ENCODE peak calls at places on chromosomes 16 and 17, in six cellular contexts. One of them, this sample, is unnamed.

GRCh38 chr16:67525176-67525860 is 3.3 kb upstream of the RIPOR1 start:
- DNase-seq in DND-41: no peak
- DNase-seq in endodermal cell: no peak
- DNase-seq in brain microvascular endothelial cell: no peak
- DNase-seq in BE2C: no peak
- DNase-seq in CD4-positive, CD25-positive, alpha-beta regulatory T cell: no peak
- DNase-seq in this sample: no peak

GRCh38 chr16:85777583-85778310 is 21.6 kb downstream of the EMC8 start:
- DNase-seq in endodermal cell: no peak
- DNase-seq in CD4-positive, CD25-positive, alpha-beta regulatory T cell: no peak
- DNase-seq in brain microvascular endothelial cell: no peak
- DNase-seq in BE2C: no peak
- DNase-seq in DND-41: no peak
- DNase-seq in this sample: no peak

GRCh38 chr17:80724723-80725388 is 180.2 kb downstream of the RPTOR start:
- DNase-seq in BE2C: peak
- DNase-seq in DND-41: peak
- DNase-seq in endodermal cell: no peak
- DNase-seq in brain microvascular endothelial cell: peak
- DNase-seq in CD4-positive, CD25-positive, alpha-beta regulatory T cell: no peak
- DNase-seq in this sample: no peak

GRCh38 chr16:3780570-3780969 is 63.2 kb upstream of the TRAP1 start:
- DNase-seq in endodermal cell: no peak
- DNase-seq in DND-41: no peak
- DNase-seq in BE2C: peak
- DNase-seq in CD4-positive, CD25-positive, alpha-beta regulatory T cell: peak
- DNase-seq in brain microvascular endothelial cell: peak
- DNase-seq in this sample: peak

GRCh38 chr17:29615492-29616299 is 7.0 kb downstream of the CORO6 start:
- DNase-seq in CD4-positive, CD25-positive, alpha-beta regulatory T cell: peak
- DNase-seq in DND-41: peak
- DNase-seq in endodermal cell: peak
- DNase-seq in BE2C: no peak
- DNase-seq in brain microvascular endothelial cell: peak
- DNase-seq in this sample: peak

GRCh38 chr17:81254955-81255717 is 16.0 kb downstream of the NDUFAF8 start:
- DNase-seq in brain microvascular endothelial cell: peak
- DNase-seq in endodermal cell: peak
- DNase-seq in DND-41: no peak
- DNase-seq in BE2C: peak
- DNase-seq in CD4-positive, CD25-positive, alpha-beta regulatory T cell: no peak
- DNase-seq in this sample: no peak

GRCh38 chr17:34261568-34261967 is 6.5 kb downstream of the CCL2 start:
- DNase-seq in BE2C: no peak
- DNase-seq in DND-41: no peak
- DNase-seq in CD4-positive, CD25-positive, alpha-beta regulatory T cell: no peak
- DNase-seq in brain microvascular endothelial cell: no peak
- DNase-seq in endodermal cell: no peak
- DNase-seq in this sample: no peak

GRCh38 chr17:28169621-28170349 is 127.3 kb downstream of the NLK start:
- DNase-seq in CD4-positive, CD25-positive, alpha-beta regulatory T cell: no peak
- DNase-seq in endodermal cell: no peak
- DNase-seq in BE2C: no peak
- DNase-seq in DND-41: no peak
- DNase-seq in brain microvascular endothelial cell: no peak
- DNase-seq in this sample: no peak

GRCh38 chr16:55471448-55472097 is 7.4 kb upstream of the MMP2 start:
- DNase-seq in CD4-positive, CD25-positive, alpha-beta regulatory T cell: no peak
- DNase-seq in DND-41: no peak
- DNase-seq in BE2C: no peak
- DNase-seq in endodermal cell: no peak
- DNase-seq in brain microvascular endothelial cell: peak
- DNase-seq in this sample: peak

GRCh38 chr16:67845291-67846062 is 1.3 kb upstream of the NUTF2 start:
- DNase-seq in DND-41: no peak
- DNase-seq in BE2C: no peak
- DNase-seq in brain microvascular endothelial cell: no peak
- DNase-seq in endodermal cell: no peak
- DNase-seq in CD4-positive, CD25-positive, alpha-beta regulatory T cell: peak
- DNase-seq in this sample: peak

GRCh38 chr16:50683689-50684374 is 2.7 kb upstream of the SNX20 start:
- DNase-seq in BE2C: no peak
- DNase-seq in endodermal cell: no peak
- DNase-seq in brain microvascular endothelial cell: no peak
- DNase-seq in CD4-positive, CD25-positive, alpha-beta regulatory T cell: peak
- DNase-seq in DND-41: peak
- DNase-seq in this sample: peak

GRCh38 chr16:22688930-22689329 is 125.0 kb upstream of the HS3ST2 start:
- DNase-seq in CD4-positive, CD25-positive, alpha-beta regulatory T cell: no peak
- DNase-seq in DND-41: no peak
- DNase-seq in endodermal cell: no peak
- DNase-seq in BE2C: no peak
- DNase-seq in brain microvascular endothelial cell: no peak
- DNase-seq in this sample: no peak

GRCh38 chr17:66737524-66737923 is 97.4 kb upstream of the CACNG5 start:
- DNase-seq in endodermal cell: peak
- DNase-seq in DND-41: no peak
- DNase-seq in brain microvascular endothelial cell: peak
- DNase-seq in CD4-positive, CD25-positive, alpha-beta regulatory T cell: no peak
- DNase-seq in BE2C: peak
- DNase-seq in this sample: no peak

GRCh38 chr16:71811261-71811803 is 2.7 kb upstream of the AP1G1 start:
- DNase-seq in endodermal cell: no peak
- DNase-seq in brain microvascular endothelial cell: no peak
- DNase-seq in CD4-positive, CD25-positive, alpha-beta regulatory T cell: no peak
- DNase-seq in BE2C: no peak
- DNase-seq in DND-41: no peak
- DNase-seq in this sample: no peak

GRCh38 chr16:2467301-2468141 is 3.6 kb upstream of the NTN3 start:
- DNase-seq in CD4-positive, CD25-positive, alpha-beta regulatory T cell: no peak
- DNase-seq in DND-41: no peak
- DNase-seq in brain microvascular endothelial cell: peak
- DNase-seq in endodermal cell: peak
- DNase-seq in BE2C: peak
- DNase-seq in this sample: peak

GRCh38 chr17:78318407-78318806 is 41.5 kb downstream of the SOCS3 start:
- DNase-seq in endodermal cell: peak
- DNase-seq in brain microvascular endothelial cell: no peak
- DNase-seq in CD4-positive, CD25-positive, alpha-beta regulatory T cell: no peak
- DNase-seq in DND-41: no peak
- DNase-seq in BE2C: no peak
- DNase-seq in this sample: no peak

GRCh38 chr17:12917401-12917800 is 100.4 kb downstream of the ELAC2 start:
- DNase-seq in CD4-positive, CD25-positive, alpha-beta regulatory T cell: no peak
- DNase-seq in brain microvascular endothelial cell: no peak
- DNase-seq in endodermal cell: no peak
- DNase-seq in DND-41: no peak
- DNase-seq in BE2C: no peak
- DNase-seq in this sample: no peak

GRCh38 chr17:54177606-54178308 is 355.0 kb downstream of the KIF2B start:
- DNase-seq in CD4-positive, CD25-positive, alpha-beta regulatory T cell: no peak
- DNase-seq in brain microvascular endothelial cell: no peak
- DNase-seq in BE2C: no peak
- DNase-seq in endodermal cell: no peak
- DNase-seq in DND-41: no peak
- DNase-seq in this sample: no peak

GRCh38 chr16:53043986-53044571 is 8.6 kb downstream of the CHD9NB start:
- DNase-seq in brain microvascular endothelial cell: no peak
- DNase-seq in CD4-positive, CD25-positive, alpha-beta regulatory T cell: no peak
- DNase-seq in DND-41: no peak
- DNase-seq in endodermal cell: peak
- DNase-seq in BE2C: no peak
- DNase-seq in this sample: no peak

GRCh38 chr16:50252082-50252611 is 14.2 kb upstream of the ADCY7 start:
- DNase-seq in brain microvascular endothelial cell: no peak
- DNase-seq in BE2C: no peak
- DNase-seq in endodermal cell: no peak
- DNase-seq in DND-41: no peak
- DNase-seq in CD4-positive, CD25-positive, alpha-beta regulatory T cell: no peak
- DNase-seq in this sample: no peak

GRCh38 chr17:51165680-51166197 is 472 bp upstream of the NME2 start:
- DNase-seq in brain microvascular endothelial cell: no peak
- DNase-seq in BE2C: peak
- DNase-seq in DND-41: peak
- DNase-seq in CD4-positive, CD25-positive, alpha-beta regulatory T cell: no peak
- DNase-seq in endodermal cell: no peak
- DNase-seq in this sample: no peak

GRCh38 chr17:48163809-48164208 is 56.2 kb downstream of the SNX11 start:
- DNase-seq in DND-41: no peak
- DNase-seq in brain microvascular endothelial cell: no peak
- DNase-seq in BE2C: no peak
- DNase-seq in CD4-positive, CD25-positive, alpha-beta regulatory T cell: no peak
- DNase-seq in endodermal cell: no peak
- DNase-seq in this sample: no peak

GRCh38 chr17:48162305-48162934 is 54.9 kb downstream of the SNX11 start:
- DNase-seq in BE2C: no peak
- DNase-seq in brain microvascular endothelial cell: no peak
- DNase-seq in CD4-positive, CD25-positive, alpha-beta regulatory T cell: no peak
- DNase-seq in endodermal cell: no peak
- DNase-seq in DND-41: no peak
- DNase-seq in this sample: no peak

GRCh38 chr17:48160177-48160967 is 52.8 kb downstream of the SNX11 start:
- DNase-seq in brain microvascular endothelial cell: no peak
- DNase-seq in BE2C: no peak
- DNase-seq in DND-41: no peak
- DNase-seq in CD4-positive, CD25-positive, alpha-beta regulatory T cell: no peak
- DNase-seq in endodermal cell: peak
- DNase-seq in this sample: no peak

GRCh38 chr17:48161127-48161905 is 53.8 kb downstream of the SNX11 start:
- DNase-seq in endodermal cell: no peak
- DNase-seq in BE2C: no peak
- DNase-seq in brain microvascular endothelial cell: no peak
- DNase-seq in DND-41: no peak
- DNase-seq in CD4-positive, CD25-positive, alpha-beta regulatory T cell: no peak
- DNase-seq in this sample: no peak

GRCh38 chr17:48162946-48163506 is 55.5 kb downstream of the SNX11 start:
- DNase-seq in brain microvascular endothelial cell: no peak
- DNase-seq in CD4-positive, CD25-positive, alpha-beta regulatory T cell: peak
- DNase-seq in BE2C: peak
- DNase-seq in endodermal cell: no peak
- DNase-seq in DND-41: peak
- DNase-seq in this sample: peak
- H3K4me3 ChIP-seq in brain microvascular endothelial cell: no peak
- H3K4me3 ChIP-seq in CD4-positive, CD25-positive, alpha-beta regulatory T cell: no peak
- H3K4me3 ChIP-seq in BE2C: peak
- H3K4me3 ChIP-seq in endodermal cell: no peak
- H3K4me3 ChIP-seq in DND-41: no peak
- H3K4me3 ChIP-seq in this sample: no peak

DNA sequence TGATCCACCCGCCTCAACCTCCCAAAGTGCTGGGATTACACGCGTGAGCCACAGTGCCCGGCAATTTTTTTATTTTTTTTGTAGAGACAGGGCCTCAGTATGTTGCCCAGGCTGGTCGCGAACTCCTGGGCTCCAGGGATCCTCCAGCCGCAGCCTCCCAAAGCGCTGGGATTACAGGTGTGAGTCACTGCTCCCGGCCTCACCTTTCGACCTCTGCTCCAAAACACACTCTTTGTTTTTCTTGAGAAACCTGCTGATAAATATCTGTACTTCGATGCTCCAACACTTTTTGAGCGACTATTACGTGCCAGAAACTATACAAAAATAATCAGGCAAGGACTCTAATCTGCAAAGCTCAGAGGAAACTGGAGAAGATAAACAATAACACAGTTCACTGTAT is 1.0 kb downstream of the MED1 start:
- DNase-seq in DND-41: no peak
- DNase-seq in BE2C: no peak
- DNase-seq in CD4-positive, CD25-positive, alpha-beta regulatory T cell: no peak
- DNase-seq in brain microvascular endothelial cell: no peak
- DNase-seq in endodermal cell: no peak
- DNase-seq in this sample: no peak
- H3K4me3 ChIP-seq in DND-41: peak
- H3K4me3 ChIP-seq in BE2C: peak
- H3K4me3 ChIP-seq in CD4-positive, CD25-positive, alpha-beta regulatory T cell: peak
- H3K4me3 ChIP-seq in brain microvascular endothelial cell: peak
- H3K4me3 ChIP-seq in endodermal cell: peak
- H3K4me3 ChIP-seq in this sample: peak

DNA sequence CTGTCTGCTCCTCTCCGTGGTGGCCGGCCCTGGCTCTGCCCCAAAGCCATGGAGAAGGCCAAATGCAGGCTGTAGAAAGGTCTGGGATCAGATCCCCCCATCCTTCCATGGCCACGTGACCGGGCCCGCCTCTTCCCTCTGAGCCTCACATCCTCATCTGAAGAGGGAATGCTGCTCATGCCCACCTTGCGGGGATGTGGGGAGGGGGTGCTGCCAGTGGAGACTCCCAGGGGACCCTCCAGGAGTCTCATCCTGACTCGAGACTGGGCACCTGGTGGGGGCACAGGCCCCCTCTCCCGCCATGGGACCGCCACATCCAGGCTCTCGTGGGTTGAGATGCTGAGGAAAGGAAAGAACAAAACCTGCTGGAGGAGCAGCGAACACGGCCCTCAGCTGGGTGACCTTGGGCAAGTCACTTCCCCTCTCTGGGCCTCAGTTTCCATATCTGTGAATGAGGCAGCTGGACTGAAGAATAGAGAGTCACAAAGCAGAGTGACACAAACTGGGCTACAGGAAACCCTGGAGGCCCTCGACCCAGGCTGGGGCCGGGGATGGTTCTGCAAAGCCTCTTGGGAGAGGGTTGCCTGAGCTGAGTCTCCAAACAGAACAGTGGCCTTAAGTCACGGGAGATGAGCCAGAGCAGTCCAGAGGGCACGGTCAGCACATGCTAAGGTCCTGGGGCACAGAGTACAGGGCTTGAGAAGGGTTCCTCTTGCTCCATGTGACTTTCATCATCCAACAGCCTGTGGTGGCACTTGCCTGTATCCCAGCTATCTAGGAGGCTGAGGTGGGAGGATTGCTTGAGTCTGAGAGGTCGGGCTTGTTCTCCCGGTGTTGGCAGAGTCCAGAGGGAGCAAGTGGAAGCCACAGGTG is 30.1 kb downstream of the SOCS1 start:
- DNase-seq in DND-41: peak
- DNase-seq in brain microvascular endothelial cell: no peak
- DNase-seq in endodermal cell: no peak
- DNase-seq in BE2C: no peak
- DNase-seq in CD4-positive, CD25-positive, alpha-beta regulatory T cell: peak
- DNase-seq in this sample: peak
- H3K4me3 ChIP-seq in DND-41: peak
- H3K4me3 ChIP-seq in brain microvascular endothelial cell: no peak
- H3K4me3 ChIP-seq in endodermal cell: no peak
- H3K4me3 ChIP-seq in BE2C: no peak
- H3K4me3 ChIP-seq in CD4-positive, CD25-positive, alpha-beta regulatory T cell: no peak
- H3K4me3 ChIP-seq in this sample: peak

GRCh38 chr16:31438414-31438813 is 4.2 kb downstream of the ZNF843 start:
- DNase-seq in endodermal cell: peak
- DNase-seq in CD4-positive, CD25-positive, alpha-beta regulatory T cell: no peak
- DNase-seq in brain microvascular endothelial cell: no peak
- DNase-seq in BE2C: no peak
- DNase-seq in DND-41: no peak
- DNase-seq in this sample: no peak

GRCh38 chr16:31439519-31439918 is 3.1 kb downstream of the ZNF843 start:
- DNase-seq in BE2C: no peak
- DNase-seq in brain microvascular endothelial cell: no peak
- DNase-seq in CD4-positive, CD25-positive, alpha-beta regulatory T cell: no peak
- DNase-seq in DND-41: no peak
- DNase-seq in endodermal cell: no peak
- DNase-seq in this sample: no peak

GRCh38 chr16:31440511-31441184 is 1.9 kb downstream of the ZNF843 start:
- DNase-seq in BE2C: no peak
- DNase-seq in endodermal cell: no peak
- DNase-seq in DND-41: no peak
- DNase-seq in brain microvascular endothelial cell: no peak
- DNase-seq in CD4-positive, CD25-positive, alpha-beta regulatory T cell: no peak
- DNase-seq in this sample: no peak

GRCh38 chr16:31436221-31437045 is 6.2 kb downstream of the ZNF843 start:
- DNase-seq in BE2C: no peak
- DNase-seq in endodermal cell: peak
- DNase-seq in DND-41: no peak
- DNase-seq in brain microvascular endothelial cell: no peak
- DNase-seq in CD4-positive, CD25-positive, alpha-beta regulatory T cell: no peak
- DNase-seq in this sample: no peak

GRCh38 chr16:31441956-31442355 is 633 bp downstream of the ZNF843 start:
- DNase-seq in DND-41: no peak
- DNase-seq in endodermal cell: no peak
- DNase-seq in brain microvascular endothelial cell: no peak
- DNase-seq in BE2C: no peak
- DNase-seq in CD4-positive, CD25-positive, alpha-beta regulatory T cell: no peak
- DNase-seq in this sample: no peak
- H3K4me3 ChIP-seq in DND-41: no peak
- H3K4me3 ChIP-seq in endodermal cell: no peak
- H3K4me3 ChIP-seq in brain microvascular endothelial cell: peak
- H3K4me3 ChIP-seq in BE2C: peak
- H3K4me3 ChIP-seq in CD4-positive, CD25-positive, alpha-beta regulatory T cell: no peak
- H3K4me3 ChIP-seq in this sample: no peak

This sample was measured in GM12865.